ENCODE peak calls at places on chromosomes 1 and 21, in four cellular contexts. V is DND-41, J is HCT116, G is B cell. Q is an unnamed sample.

GRCh38 chr1:192973988-192974387 is 85.2 kb downstream of the UCHL5 start:
- DNase-seq in V (no peak), G (no peak), J (peak; percentile 71), Q (peak; percentile 11)

GRCh38 chr1:226498690-226499008 is 49.9 kb upstream of the STUM start:
- DNase-seq in G (no peak), J (no peak), V (no peak), Q (no peak)

GRCh38 chr21:45460611-45461368 is 55.8 kb downstream of the COL18A1 start:
- DNase-seq in V (no peak), G (no peak), J (no peak), Q (no peak)

GRCh38 chr21:38303300-38303699 is 46.5 kb downstream of the KCNJ15 start:
- DNase-seq in J (no peak), V (no peak), G (no peak), Q (no peak)

GRCh38 chr1:39170731-39171375 is 33.6 kb upstream of the MACF1 start:
- DNase-seq in G (no peak), V (no peak), J (no peak), Q (no peak)

GRCh38 chr1:234683856-234684632 is 74.1 kb upstream of the IRF2BP2 start:
- DNase-seq in G (no peak), V (no peak), J (peak; percentile 19), Q (peak; percentile 66)

GRCh38 chr1:57066980-57067615 is 101.3 kb upstream of the C8B start:
- DNase-seq in V (no peak), J (no peak), G (no peak), Q (no peak)

GRCh38 chr1:24100945-24101737 is 10.8 kb downstream of the MYOM3 start:
- DNase-seq in V (no peak), J (no peak), G (no peak), Q (no peak)

GRCh38 chr1:246569248-246570238 is 3.3 kb downstream of the CNST start:
- DNase-seq in J (no peak), V (no peak), G (no peak), Q (no peak)

GRCh38 chr1:84505167-84506001 is 802 bp upstream of the SPATA1 start:
- DNase-seq in G (no peak), V (no peak), J (no peak), Q (no peak)

GRCh38 chr1:31905093-31905509 is 33.1 kb downstream of the PTP4A2 start:
- DNase-seq in J (no peak), V (no peak), G (no peak), Q (no peak)

GRCh38 chr1:92563457-92564216 is 76.9 kb upstream of the GFI1 start:
- DNase-seq in G (no peak), J (no peak), V (no peak), Q (no peak)

GRCh38 chr1:15370781-15371467 is 38.8 kb upstream of the EFHD2 start:
- DNase-seq in G (no peak), V (no peak), J (no peak), Q (no peak)

GRCh38 chr1:26618561-26618960 is 77.3 kb upstream of the ARID1A start:
- DNase-seq in V (no peak), J (no peak), G (no peak), Q (no peak)

GRCh38 chr1:53644496-53644895 is 94.5 kb downstream of the GLIS1 start:
- DNase-seq in J (no peak), V (no peak), G (peak; percentile 7), Q (no peak)

GRCh38 chr1:87331319-87332269 is 2.9 kb downstream of the LMO4 start:
- DNase-seq in G (peak; percentile 77), J (peak; percentile 80), V (peak; percentile 82), Q (peak; percentile 81)

GRCh38 chr1:173531069-173531693 is 54.0 kb downstream of the PRDX6 start:
- DNase-seq in J (no peak), G (no peak), V (no peak), Q (no peak)

GRCh38 chr1:214386747-214387146 is 105.8 kb downstream of the SMYD2 start:
- DNase-seq in V (no peak), G (no peak), J (no peak), Q (no peak)

GRCh38 chr1:192546596-192547199 is 28.9 kb upstream of the RGS1 start:
- DNase-seq in J (no peak), G (no peak), V (peak; percentile 34), Q (no peak)

GRCh38 chr1:21280011-21280471 is 10.2 kb downstream of the ECE1 start:
- DNase-seq in J (no peak), V (no peak), G (no peak), Q (no peak)

GRCh38 chr1:231841616-231842344 is 215.2 kb downstream of the DISC1 start:
- DNase-seq in V (no peak), J (no peak), G (no peak), Q (peak; percentile 40)

GRCh38 chr1:12095822-12096263 is 32.7 kb downstream of the TNFRSF8 start:
- DNase-seq in G (no peak), J (no peak), V (peak; percentile 20), Q (no peak)

GRCh38 chr1:159826436-159827101 is at the start of gene SLAMF8:
- DNase-seq in V (peak; percentile 65), G (no peak), J (no peak), Q (no peak)

GRCh38 chr1:182430263-182431068 is 19.5 kb upstream of the RGSL1 start:
- DNase-seq in V (peak; percentile 66), J (no peak), G (no peak), Q (no peak)

GRCh38 chr21:35933466-35933865 is 126.9 kb downstream of the SETD4 start:
- DNase-seq in V (no peak), G (no peak), J (peak; percentile 36), Q (no peak)

GRCh38 chr1:198184516-198184915 is 27.7 kb downstream of the NEK7 start:
- DNase-seq in V (no peak), J (no peak), G (no peak), Q (no peak)

GRCh38 chr21:34510148-34511142 is 1.6 kb downstream of the KCNE1 start:
- DNase-seq in V (peak; percentile 58), G (no peak), J (peak; percentile 18), Q (peak; percentile 81)

GRCh38 chr1:4797429-4797828 is 143.0 kb downstream of the AJAP1 start:
- DNase-seq in J (no peak), G (no peak), V (no peak), Q (no peak)

GRCh38 chr1:71080178-71080781 is 555 bp downstream of the ZRANB2 start:
- DNase-seq in V (peak; percentile 13), J (no peak), G (no peak), Q (no peak)

GRCh38 chr1:211965108-211965805 is 70.1 kb downstream of the INTS7 start:
- DNase-seq in G (no peak), J (no peak), V (no peak), Q (no peak)

GRCh38 chr1:210949039-210949438 is 184.9 kb downstream of the KCNH1 start:
- DNase-seq in V (no peak), J (no peak), G (no peak), Q (no peak)

GRCh38 chr21:37220433-37220980 is 46.6 kb downstream of the VPS26C start:
- DNase-seq in V (peak; percentile 54), G (no peak), J (no peak), Q (no peak)

GRCh38 chr1:154479764-154480421 is 22.1 kb upstream of the TDRD10 start:
- DNase-seq in G (peak; percentile 64), V (peak; percentile 69), J (peak; percentile 86), Q (peak; percentile 88)

GRCh38 chr1:154481058-154481457 is 21.0 kb upstream of the TDRD10 start:
- DNase-seq in G (peak; percentile 32), V (no peak), J (no peak), Q (no peak)

GRCh38 chr1:154478013-154478412 is 24.0 kb upstream of the TDRD10 start:
- DNase-seq in V (no peak), G (no peak), J (no peak), Q (no peak)

GRCh38 chr1:154476791-154477190 is 25.2 kb upstream of the TDRD10 start:
- DNase-seq in G (no peak), V (no peak), J (peak; percentile 43), Q (no peak)

GRCh38 chr1:154478639-154479038 is 23.4 kb upstream of the TDRD10 start:
- DNase-seq in G (no peak), J (no peak), V (no peak), Q (peak; percentile 46)
- TF ChIP-seq CTCF in G (no peak), J (peak; percentile 16), V (no peak), Q (peak; percentile 28)

DNA sequence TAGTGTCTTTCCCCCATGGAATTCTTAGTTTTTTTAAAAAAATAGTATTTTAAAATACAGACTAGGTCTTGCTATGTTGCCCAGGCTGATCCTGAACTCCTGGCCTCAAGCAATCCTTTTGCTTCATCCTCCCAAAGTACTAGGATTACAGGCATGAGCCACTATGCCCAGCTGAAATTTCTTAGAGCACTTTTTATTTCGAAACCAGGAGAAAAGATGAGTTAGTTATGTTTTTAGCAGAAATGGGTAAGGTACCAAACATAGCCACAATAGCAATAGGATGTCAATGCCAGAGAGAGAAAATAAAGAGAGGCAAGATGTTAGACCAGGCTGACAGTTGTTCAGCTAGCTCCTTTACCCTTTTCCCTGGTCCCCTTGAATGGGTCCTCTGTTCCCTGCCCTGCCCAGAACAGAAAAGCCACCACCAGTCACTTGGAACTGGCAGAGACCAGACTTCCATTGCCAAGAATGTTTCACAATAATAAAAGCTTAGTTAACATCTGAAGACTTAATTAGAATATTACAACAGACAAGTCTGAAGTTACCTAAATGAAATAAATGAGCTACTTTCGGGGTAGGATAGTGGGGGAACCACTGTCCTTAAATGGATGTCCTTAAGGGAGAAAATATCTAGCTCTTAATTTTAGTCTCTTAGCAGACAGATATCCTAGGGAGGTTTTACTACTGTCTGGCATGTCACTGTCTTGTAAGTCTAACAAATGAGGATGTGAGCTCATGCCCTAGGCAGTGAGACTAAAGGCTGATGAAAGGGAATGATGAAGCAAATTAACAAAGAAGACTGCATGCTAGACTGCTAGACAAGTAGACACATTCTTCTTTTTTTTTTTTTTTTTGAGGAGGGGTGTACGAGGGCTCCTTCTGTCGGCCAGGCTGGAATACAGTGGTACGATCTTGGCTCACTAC is 54.2 kb downstream of the ABL2 start:
- DNase-seq in J (no peak), V (no peak), G (no peak), Q (peak; percentile 48)
- TF ChIP-seq CTCF in J (no peak), V (no peak), G (no peak), Q (no peak)

DNA sequence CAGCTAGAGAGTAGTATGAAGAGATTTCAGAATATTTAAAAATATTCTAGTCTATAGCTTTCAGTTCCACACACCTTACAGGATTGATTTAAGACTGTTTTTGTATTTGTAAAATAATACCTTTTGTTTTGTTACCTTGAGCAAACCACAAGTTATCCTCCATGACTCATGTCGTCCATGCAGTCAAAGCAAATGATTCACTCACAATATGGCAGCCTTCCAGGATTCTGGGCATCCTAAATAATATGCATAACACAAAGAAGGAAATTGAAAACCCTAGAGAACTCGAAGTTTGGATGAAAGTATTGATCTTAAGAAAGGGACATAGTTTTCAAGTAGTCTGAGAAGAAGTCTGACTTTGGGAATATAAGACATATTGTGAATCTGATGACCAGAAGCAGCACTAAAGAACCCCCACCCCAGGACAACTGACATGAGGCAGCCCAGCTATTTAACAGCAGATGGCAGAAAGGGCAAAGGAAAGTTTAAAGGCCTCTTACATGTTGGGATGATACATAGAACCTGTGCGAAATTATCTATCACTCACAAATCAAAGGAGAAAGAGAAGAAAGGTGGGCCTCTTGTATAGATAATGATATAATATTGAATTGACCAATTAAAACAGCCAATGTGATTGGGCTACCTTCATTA is 857.9 kb downstream of the BRINP3 start:
- DNase-seq in V (no peak), J (peak; percentile 91), G (no peak), Q (peak; percentile 87)
- TF ChIP-seq CTCF in V (no peak), J (peak; percentile 33), G (no peak), Q (no peak)

DNA sequence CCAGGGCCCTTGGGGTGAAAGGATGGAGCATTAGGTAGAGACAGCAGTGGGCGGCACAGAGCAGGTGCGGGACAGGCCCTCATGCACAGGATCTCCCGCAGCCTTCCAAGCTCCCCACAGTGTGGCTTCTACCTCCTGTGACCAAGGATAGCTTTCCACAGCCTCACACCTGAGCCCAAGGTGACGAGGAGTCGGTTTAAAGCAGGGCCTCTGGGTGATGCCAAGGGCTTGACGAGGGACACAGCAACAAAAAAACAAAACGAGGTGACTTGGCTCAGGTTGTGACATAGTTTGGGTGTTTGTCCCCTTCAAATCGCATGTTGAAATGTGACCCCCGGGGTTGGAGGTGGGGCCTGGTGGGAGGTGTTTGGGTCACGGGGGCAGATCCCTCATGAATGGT is 15.3 kb downstream of the RSPH1 start:
- DNase-seq in J (no peak), G (no peak), V (no peak), Q (no peak)
- TF ChIP-seq CTCF in J (no peak), G (no peak), V (no peak), Q (no peak)

Q was measured in Calu3.